ENCODE peak calls at places on chromosomes 12 and 14, in ten cellular contexts. D, E, V, Y, F, O, U, M, R and X are unnamed samples.

GRCh38 chr12:131085125-131085815 is 131.6 kb downstream of the ADGRD1 start:
- DNase-seq in D (no peak), E (no peak), V (peak), Y (no peak), F (no peak), O (no peak), U (peak), M (no peak), R (no peak), X (no peak)

GRCh38 chr12:75390156-75390898 is 562 bp upstream of the GLIPR1L2 start:
- DNase-seq in D (no peak), E (no peak), V (no peak), Y (no peak), F (no peak), O (no peak), U (no peak), M (no peak), R (no peak), X (no peak)

GRCh38 chr12:11958216-11959091 is 112.3 kb upstream of the BCL2L14 start:
- DNase-seq in D (no peak), E (no peak), V (no peak), Y (no peak), F (no peak), O (peak), U (no peak), M (no peak), R (peak), X (no peak)

GRCh38 chr12:27226319-27226984 is 17.6 kb upstream of the STK38L start:
- DNase-seq in D (no peak), E (no peak), V (no peak), Y (no peak), F (no peak), O (no peak), U (no peak), M (no peak), R (no peak), X (peak)

GRCh38 chr12:27828196-27828595 is 48.2 kb upstream of the MANSC4 start:
- DNase-seq in D (no peak), E (no peak), V (no peak), Y (no peak), F (no peak), O (peak), U (no peak), M (no peak), R (no peak), X (no peak)

GRCh38 chr12:10363922-10364838 is 25.7 kb downstream of the KLRK1 start:
- DNase-seq in D (no peak), E (no peak), V (no peak), Y (peak), F (no peak), O (peak), U (no peak), M (no peak), R (no peak), X (peak)

GRCh38 chr12:109388167-109388563 is 40.5 kb downstream of the MYO1H start:
- DNase-seq in D (no peak), E (no peak), V (no peak), Y (no peak), F (no peak), O (no peak), U (no peak), M (no peak), R (no peak), X (no peak)

GRCh38 chr12:75650100-75650499 is 138.7 kb upstream of the KRR1 start:
- DNase-seq in D (no peak), E (no peak), V (no peak), Y (no peak), F (no peak), O (no peak), U (no peak), M (no peak), R (no peak), X (no peak)

GRCh38 chr14:30445852-30446251 is 113.1 kb upstream of the G2E3 start:
- DNase-seq in D (no peak), E (no peak), V (no peak), Y (no peak), F (no peak), O (no peak), U (no peak), M (no peak), R (no peak), X (no peak)

GRCh38 chr14:33948143-33948962 is 2.5 kb downstream of the EGLN3 start:
- DNase-seq in D (no peak), E (no peak), V (no peak), Y (no peak), F (no peak), O (no peak), U (no peak), M (no peak), R (no peak), X (no peak)

GRCh38 chr14:96162265-96162664 is 42.4 kb upstream of the BDKRB2 start:
- DNase-seq in D (no peak), E (no peak), V (no peak), Y (no peak), F (no peak), O (peak), U (no peak), M (no peak), R (no peak), X (no peak)

GRCh38 chr12:13208533-13209278 is 12.2 kb downstream of the EMP1 start:
- DNase-seq in D (peak), E (no peak), V (peak), Y (peak), F (no peak), O (peak), U (no peak), M (no peak), R (no peak), X (no peak)

GRCh38 chr12:16012086-16012485 is 101.0 kb downstream of the DERA start:
- DNase-seq in D (no peak), E (no peak), V (peak), Y (no peak), F (no peak), O (no peak), U (no peak), M (no peak), R (peak), X (no peak)

GRCh38 chr12:69298947-69299346 is 49.2 kb upstream of the LYZ start:
- DNase-seq in D (no peak), E (no peak), V (no peak), Y (no peak), F (no peak), O (no peak), U (no peak), M (no peak), R (no peak), X (no peak)

GRCh38 chr14:73250317-73250713 is 13.0 kb downstream of the PAPLN start:
- DNase-seq in D (no peak), E (no peak), V (no peak), Y (no peak), F (no peak), O (no peak), U (no peak), M (no peak), R (no peak), X (no peak)

GRCh38 chr14:88868558-88869159 is 44.2 kb downstream of the TTC8 start:
- DNase-seq in D (no peak), E (no peak), V (peak), Y (peak), F (no peak), O (peak), U (no peak), M (peak), R (peak), X (peak)

GRCh38 chr12:47397664-47398281 is 308.1 kb downstream of the RPAP3 start:
- DNase-seq in D (peak), E (peak), V (no peak), Y (no peak), F (no peak), O (peak), U (no peak), M (peak), R (peak), X (peak)

GRCh38 chr14:106044515-106044914 is 518.1 kb downstream of the TMEM121 start:
- DNase-seq in D (no peak), E (no peak), V (no peak), Y (no peak), F (no peak), O (no peak), U (no peak), M (no peak), R (no peak), X (no peak)